ENCODE peak calls at places on chromosomes 16 and 17, in eight cellular contexts. M is AG09309; I is activated naive CD4-positive, alpha-beta T cell; H is mucosa of gallbladder; S is ACHN; Z is NAMALWA; U is iris pigment epithelial cell; F is DND-41. T is an unnamed sample.

GRCh38 chr16:3207086-3207953 is 19.3 kb downstream of the OR1F1 start:
- DNase-seq in M (no peak), I (no peak), H (no peak), S (no peak), Z (no peak), U (no peak), F (no peak), T (no peak)

GRCh38 chr17:8679136-8679535 is 48.6 kb upstream of the MYH10 start:
- DNase-seq in M (no peak), I (no peak), H (no peak), S (no peak), Z (no peak), U (no peak), F (no peak), T (no peak)

GRCh38 chr17:44972953-44973352 is 4.8 kb upstream of the C1QL1 start:
- DNase-seq in M (no peak), I (no peak), H (no peak), S (peak; percentile 95), Z (no peak), U (no peak), F (no peak), T (no peak)

GRCh38 chr17:64580384-64581307 is 73.9 kb downstream of the CEP95 start:
- DNase-seq in M (no peak), I (no peak), H (no peak), S (no peak), Z (no peak), U (no peak), F (no peak), T (no peak)

GRCh38 chr17:72515291-72516065 is 394.7 kb downstream of the SOX9 start:
- DNase-seq in M (no peak), I (no peak), H (no peak), S (peak; percentile 66), Z (no peak), U (peak; percentile 45), F (no peak), T (peak; percentile 23)

GRCh38 chr17:35224436-35224835 is 18.4 kb upstream of the SLFN5 start:
- DNase-seq in M (no peak), I (no peak), H (no peak), S (no peak), Z (no peak), U (no peak), F (no peak), T (no peak)

GRCh38 chr17:77453613-77454559 is 313.1 kb downstream of the SEC14L1 start:
- DNase-seq in M (no peak), I (peak; percentile 52), H (peak; percentile 87), S (no peak), Z (peak; percentile 62), U (peak; percentile 57), F (peak; percentile 88), T (peak; percentile 90)

GRCh38 chr17:33968350-33969044 is 286.6 kb upstream of the CCL2 start:
- DNase-seq in M (no peak), I (no peak), H (no peak), S (no peak), Z (no peak), U (no peak), F (peak; percentile 78), T (no peak)

GRCh38 chr17:63542218-63542545 is 8.1 kb upstream of the DCAF7 start:
- DNase-seq in M (no peak), I (no peak), H (no peak), S (no peak), Z (no peak), U (no peak), F (no peak), T (no peak)

GRCh38 chr16:60203525-60204124 is 1469.5 kb upstream of the GOT2 start:
- DNase-seq in M (no peak), I (no peak), H (no peak), S (peak; percentile 16), Z (peak; percentile 6), U (peak; percentile 7), F (no peak), T (no peak)

GRCh38 chr17:74055508-74056160 is 147.8 kb upstream of the RPL38 start:
- DNase-seq in M (no peak), I (no peak), H (no peak), S (no peak), Z (no peak), U (no peak), F (no peak), T (no peak)

GRCh38 chr17:78879679-78880186 is 23.3 kb downstream of the CEP295NL start:
- DNase-seq in M (peak; percentile 69), I (no peak), H (peak; percentile 67), S (no peak), Z (no peak), U (peak; percentile 94), F (peak; percentile 70), T (no peak)

GRCh38 chr16:31400191-31400590 is 7.1 kb downstream of the ITGAD start:
- DNase-seq in M (no peak), I (no peak), H (no peak), S (no peak), Z (no peak), U (no peak), F (peak; percentile 32), T (no peak)

GRCh38 chr17:539766-540165 is 174.9 kb downstream of the VPS53 start:
- DNase-seq in M (no peak), I (no peak), H (no peak), S (no peak), Z (no peak), U (no peak), F (no peak), T (no peak)

GRCh38 chr16:57627184-57627871 is 1.1 kb upstream of the ADGRG1 start:
- DNase-seq in M (peak; percentile 76), I (no peak), H (no peak), S (peak; percentile 99), Z (peak; percentile 33), U (peak; percentile 78), F (no peak), T (no peak)

GRCh38 chr17:61335105-61335844 is 64.4 kb upstream of the TBX2 start:
- DNase-seq in M (no peak), I (no peak), H (no peak), S (no peak), Z (no peak), U (peak; percentile 53), F (no peak), T (no peak)

GRCh38 chr16:16175296-16175695 is 48.0 kb downstream of the ABCC6 start:
- DNase-seq in M (no peak), I (no peak), H (no peak), S (no peak), Z (no peak), U (no peak), F (no peak), T (no peak)

GRCh38 chr17:41301916-41302901 is at the start of gene KRTAP29-1:
- DNase-seq in M (no peak), I (no peak), H (no peak), S (no peak), Z (no peak), U (no peak), F (no peak), T (peak; percentile 84)

T was measured in prostate gland.